ENCODE peak calls at places on chromosome 1, in four cellular contexts. Y is CD8-positive, alpha-beta memory T cell; E is posterior cingulate gyrus; C is DMS153. S is an unnamed sample.
A peak's percentile ranks its signal among the peaks of the same experiment; 100 is the strongest.

GRCh38 chr1:17581389-17582123 is 42.1 kb downstream of the ARHGEF10L start:
- DNase-seq in Y (no peak), E (no peak), C (peak; percentile 69), S (no peak)

GRCh38 chr1:169944621-169945020 is 50.9 kb upstream of the SCYL3 start:
- DNase-seq in Y (no peak), E (no peak), C (no peak), S (no peak)

GRCh38 chr1:56502700-56503245 is 76.6 kb downstream of the PLPP3 start:
- DNase-seq in Y (no peak), E (no peak), C (no peak), S (no peak)

GRCh38 chr1:56491441-56491840 is 87.9 kb downstream of the PLPP3 start:
- DNase-seq in Y (no peak), E (no peak), C (no peak), S (no peak)

GRCh38 chr1:84298336-84298687 is 3.2 kb upstream of the SAMD13 start:
- DNase-seq in Y (peak; percentile 17), E (peak; percentile 54), C (peak; percentile 17), S (peak; percentile 42)

GRCh38 chr1:145960468-145961108 is 2.8 kb upstream of the LIX1L start:
- DNase-seq in Y (peak; percentile 59), E (peak; percentile 58), C (peak; percentile 32), S (peak; percentile 61)

GRCh38 chr1:206136241-206136640 is 19.1 kb upstream of the AVPR1B start:
- DNase-seq in Y (no peak), E (no peak), C (no peak), S (no peak)

GRCh38 chr1:21667348-21668231 is 1.6 kb downstream of the RAP1GAP start:
- DNase-seq in Y (no peak), E (no peak), C (no peak), S (no peak)

GRCh38 chr1:226059709-226060108 is 2.8 kb upstream of the H3-3A start:
- DNase-seq in Y (no peak), E (no peak), C (no peak), S (no peak)

GRCh38 chr1:233233508-233234040 is 62.0 kb downstream of the PCNX2 start:
- DNase-seq in Y (no peak), E (no peak), C (no peak), S (no peak)

GRCh38 chr1:155207578-155208405 is at the start of gene THBS3:
- DNase-seq in Y (no peak), E (peak; percentile 42), C (no peak), S (no peak)

S was measured in NCI-H774.